ENCODE peak calls at places on chromosomes 4 and X, in four cellular contexts. U, L, V and E are unnamed samples.

GRCh38 chrX:120736989-120737388 is 107.1 kb upstream of the C1GALT1C1 start:
- DNase-seq in V (peak), U (no peak), L (no peak), E (no peak)

GRCh38 chr4:2789801-2790582 is 2.9 kb upstream of the SH3BP2 start:
- DNase-seq in L (no peak), V (no peak), U (peak), E (peak)

GRCh38 chr4:1321946-1322650 is 24.9 kb upstream of the UVSSA start:
- DNase-seq in V (no peak), L (no peak), U (peak), E (peak)

GRCh38 chrX:40003071-40003981 is 94.4 kb downstream of the BCOR start:
- DNase-seq in V (peak), L (no peak), U (no peak), E (no peak)

GRCh38 chrX:77087529-77088169 is 359.5 kb upstream of the FGF16 start:
- DNase-seq in U (no peak), V (no peak), L (no peak), E (no peak)

GRCh38 chr4:107036602-107037151 is 564 bp upstream of the DKK2 start:
- DNase-seq in U (peak), L (no peak), V (no peak), E (no peak)

GRCh38 chrX:43679778-43680177 is 23.7 kb downstream of the MAOA start:
- DNase-seq in U (no peak), L (no peak), V (peak), E (no peak)

GRCh38 chr4:127165971-127166370 is 466.8 kb upstream of the INTU start:
- DNase-seq in U (no peak), V (peak), L (no peak), E (no peak)

GRCh38 chrX:33607042-33607595 is 395.8 kb upstream of the DMD start:
- DNase-seq in L (no peak), V (no peak), U (peak), E (no peak)

GRCh38 chr4:25767877-25768475 is 94.8 kb downstream of the SEL1L3 start:
- DNase-seq in U (no peak), L (no peak), V (peak), E (no peak)

GRCh38 chr4:124183231-124183630 is 529.3 kb downstream of the ANKRD50 start:
- DNase-seq in U (no peak), L (no peak), V (no peak), E (no peak)

GRCh38 chrX:75596178-75596577 is 73.3 kb upstream of the ZDHHC15 start:
- DNase-seq in L (no peak), U (no peak), V (no peak), E (no peak)

GRCh38 chr4:23782778-23783455 is 106.9 kb downstream of the PPARGC1A start:
- DNase-seq in L (no peak), V (no peak), U (no peak), E (no peak)

GRCh38 chrX:114999906-115000305 is 17.5 kb downstream of the IL13RA2 start:
- DNase-seq in L (no peak), U (no peak), V (peak), E (no peak)

GRCh38 chr4:107117726-107118125 is 81.6 kb upstream of the DKK2 start:
- DNase-seq in L (no peak), V (no peak), U (no peak), E (no peak)

GRCh38 chr4:109786846-109787245 is 15.0 kb downstream of the CFI start:
- DNase-seq in L (no peak), U (no peak), V (no peak), E (no peak)

GRCh38 chr4:11817088-11817487 is 388.4 kb upstream of the HS3ST1 start:
- DNase-seq in V (no peak), L (no peak), U (no peak), E (no peak)

GRCh38 chr4:112038861-112039260 is 106.4 kb upstream of the FAM241A start:
- DNase-seq in V (peak), L (no peak), U (no peak), E (no peak)

GRCh38 chr4:41213563-41214157 is 682 bp downstream of the APBB2 start:
- DNase-seq in L (no peak), V (no peak), U (peak), E (no peak)

GRCh38 chr4:8392591-8393190 is 47.8 kb downstream of the ACOX3 start:
- DNase-seq in V (no peak), U (no peak), L (no peak), E (peak)

GRCh38 chr4:856468-856901 is 30.6 kb upstream of the CPLX1 start:
- DNase-seq in V (no peak), U (peak), L (no peak), E (peak)

GRCh38 chr4:4541040-4541631 is 712 bp downstream of the STX18 start:
- DNase-seq in U (no peak), V (peak), L (no peak), E (no peak)

GRCh38 chr4:1522606-1523005 is 116.4 kb upstream of the NKX1-1 start:
- DNase-seq in V (no peak), U (peak), L (no peak), E (peak)

GRCh38 chrX:72094894-72095293 is 36.8 kb downstream of the RTL5 start:
- DNase-seq in V (peak), U (no peak), L (peak), E (no peak)

GRCh38 chr4:184803133-184803532 is 22.6 kb downstream of the ACSL1 start:
- DNase-seq in L (no peak), V (no peak), U (no peak), E (no peak)

GRCh38 chr4:4888695-4889094 is 29.2 kb downstream of the MSX1 start:
- DNase-seq in U (no peak), V (no peak), L (no peak), E (no peak)

GRCh38 chrX:24426921-24427746 is 38.0 kb upstream of the PDK3 start:
- DNase-seq in U (no peak), V (no peak), L (no peak), E (no peak)

GRCh38 chrX:11151799-11152591 is 40.9 kb downstream of the HCCS start:
- DNase-seq in U (no peak), V (no peak), L (no peak), E (no peak)